ENCODE peak calls at places on chromosomes 2 and 18, in ten cellular contexts. Z is upper lobe of right lung, P is cardiac muscle cell, D is HFF-Myc, A is mucosa of descending colon, Q is fibroblast of lung, E is astrocyte of the cerebellum, V is A549, M is GM20000, B is coronary artery. X is an unnamed sample.

GRCh38 chr18:45085916-45086624 is 405.4 kb downstream of the SETBP1 start:
- DNase-seq in Z (no peak), P (no peak), D (no peak), A (no peak), Q (no peak), E (no peak), V (no peak), M (no peak), B (no peak), X (no peak)

GRCh38 chr18:23752796-23753195 is 63.5 kb downstream of the LAMA3 start:
- DNase-seq in Z (no peak), P (no peak), D (no peak), A (no peak), Q (no peak), E (no peak), V (no peak), M (no peak), B (no peak), X (no peak)

GRCh38 chr2:36387258-36387916 is 31.8 kb downstream of the CRIM1 start:
- DNase-seq in Z (no peak), P (no peak), D (no peak), A (no peak), Q (no peak), E (no peak), V (no peak), M (no peak), B (no peak), X (no peak)

GRCh38 chr2:152635635-152636298 is 81.5 kb downstream of the PRPF40A start:
- DNase-seq in Z (no peak), P (peak; percentile 75), D (no peak), A (no peak), Q (peak; percentile 65), E (no peak), V (peak; percentile 46), M (peak; percentile 70), B (no peak), X (peak; percentile 44)

GRCh38 chr2:227163445-227163997 is 484 bp downstream of the COL4A4 start:
- DNase-seq in Z (peak; percentile 67), P (peak; percentile 1), D (no peak), A (peak; percentile 56), Q (no peak), E (no peak), V (peak; percentile 29), M (peak; percentile 61), B (no peak), X (no peak)

GRCh38 chr2:33223851-33224250 is 252.6 kb upstream of the RASGRP3 start:
- DNase-seq in Z (no peak), P (no peak), D (no peak), A (no peak), Q (no peak), E (no peak), V (no peak), M (no peak), B (no peak), X (no peak)

GRCh38 chr2:100610381-100610831 is 47.6 kb downstream of the PDCL3 start:
- DNase-seq in Z (peak; percentile 74), P (peak; percentile 65), D (no peak), A (peak; percentile 56), Q (peak; percentile 51), E (no peak), V (peak; percentile 81), M (peak; percentile 59), B (no peak), X (peak; percentile 61)

GRCh38 chr2:150462772-150463171 is 24.7 kb downstream of the RND3 start:
- DNase-seq in Z (no peak), P (no peak), D (no peak), A (no peak), Q (no peak), E (no peak), V (no peak), M (no peak), B (no peak), X (no peak)

GRCh38 chr2:119489232-119489952 is 34.9 kb downstream of the SCTR start:
- DNase-seq in Z (no peak), P (no peak), D (no peak), A (no peak), Q (no peak), E (no peak), V (no peak), M (no peak), B (no peak), X (no peak)

GRCh38 chr18:11902522-11903292 is 5.4 kb downstream of the MPPE1 start:
- DNase-seq in Z (no peak), P (peak; percentile 38), D (no peak), A (no peak), Q (no peak), E (no peak), V (no peak), M (no peak), B (no peak), X (no peak)

GRCh38 chr2:85920810-85921545 is 32.2 kb upstream of the ST3GAL5 start:
- DNase-seq in Z (no peak), P (no peak), D (no peak), A (no peak), Q (no peak), E (no peak), V (peak; percentile 43), M (no peak), B (no peak), X (no peak)

GRCh38 chr2:96599941-96600340 is 38.2 kb downstream of the KANSL3 start:
- DNase-seq in Z (no peak), P (no peak), D (no peak), A (no peak), Q (no peak), E (no peak), V (no peak), M (no peak), B (no peak), X (no peak)

GRCh38 chr2:96596596-96596995 is 41.5 kb downstream of the KANSL3 start:
- DNase-seq in Z (no peak), P (no peak), D (no peak), A (no peak), Q (no peak), E (no peak), V (no peak), M (no peak), B (no peak), X (no peak)

GRCh38 chr2:96601382-96602292 is 36.5 kb downstream of the KANSL3 start:
- DNase-seq in Z (no peak), P (no peak), D (no peak), A (no peak), Q (no peak), E (no peak), V (no peak), M (no peak), B (no peak), X (no peak)

GRCh38 chr2:96604104-96604503 is 34.0 kb downstream of the KANSL3 start:
- DNase-seq in Z (no peak), P (no peak), D (no peak), A (no peak), Q (no peak), E (no peak), V (peak; percentile 27), M (no peak), B (no peak), X (no peak)

DNA sequence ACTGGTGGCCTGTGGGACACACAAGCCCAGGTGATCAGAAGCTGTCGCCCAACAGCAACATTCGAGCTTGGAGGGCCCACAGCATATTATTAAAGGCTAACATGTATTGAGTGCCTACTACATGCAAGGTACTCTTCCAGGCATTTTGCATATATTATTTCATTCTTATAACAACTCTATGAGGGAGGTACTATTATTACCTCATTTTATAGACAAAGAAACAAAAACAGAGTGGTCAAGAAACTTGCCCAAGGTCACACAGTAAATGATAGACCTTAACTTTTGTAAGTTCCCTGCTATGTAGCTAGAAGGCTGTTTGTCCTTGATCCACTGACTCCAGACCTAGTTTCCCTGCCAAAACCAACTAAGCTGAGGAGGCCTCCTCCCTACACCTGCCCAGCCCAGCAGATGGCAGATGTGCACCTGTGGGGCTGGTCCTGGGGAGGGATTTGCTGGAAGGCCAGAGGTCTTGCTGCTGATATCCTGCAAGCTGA is 35.7 kb downstream of the KANSL3 start:
- DNase-seq in Z (no peak), P (no peak), D (no peak), A (peak; percentile 57), Q (no peak), E (no peak), V (no peak), M (no peak), B (no peak), X (no peak)
- TF ChIP-seq CTCF in Z (peak; percentile 12), P (no peak), D (no peak), A (no peak), Q (no peak), E (no peak), V (no peak), M (no peak), B (no peak), X (no peak)

GRCh38 chr2:240586919-240587800 is 626 bp downstream of the CAPN10 start:
- DNase-seq in Z (peak; percentile 79), P (peak; percentile 69), D (no peak), A (peak; percentile 74), Q (no peak), E (no peak), V (no peak), M (peak; percentile 68), B (no peak), X (peak; percentile 5)
- TF ChIP-seq CTCF in Z (no peak), P (no peak), D (no peak), A (no peak), Q (peak; percentile 10), E (no peak), V (no peak), M (no peak), B (no peak), X (no peak)

GRCh38 chr2:76044701-76045100 is 334.0 kb upstream of the GCFC2 start:
- DNase-seq in Z (no peak), P (no peak), D (no peak), A (no peak), Q (no peak), E (no peak), V (no peak), M (no peak), B (no peak), X (no peak)

DNA sequence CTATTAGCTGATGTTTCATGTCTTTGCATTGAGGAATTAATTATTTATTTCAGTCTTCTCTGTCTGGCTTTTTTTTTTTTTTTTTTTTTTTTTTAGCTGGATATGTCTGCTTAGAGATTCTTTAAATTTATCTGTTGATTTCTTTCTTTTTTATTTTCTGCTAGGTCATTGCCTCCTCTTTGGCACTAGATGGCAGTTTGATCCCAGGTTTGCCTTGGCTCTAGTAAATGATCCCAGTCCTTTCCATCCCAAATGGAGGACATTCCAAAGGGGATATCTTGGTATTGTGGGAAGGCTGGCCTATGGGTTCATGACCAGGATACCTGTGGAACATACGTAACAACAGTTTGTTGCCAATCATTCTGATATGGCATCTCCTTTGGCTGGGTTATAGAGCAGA is 339.5 kb upstream of the GCFC2 start:
- DNase-seq in Z (no peak), P (no peak), D (no peak), A (no peak), Q (no peak), E (no peak), V (no peak), M (no peak), B (no peak), X (no peak)
- TF ChIP-seq CTCF in Z (no peak), P (no peak), D (no peak), A (no peak), Q (no peak), E (no peak), V (no peak), M (no peak), B (no peak), X (no peak)

DNA sequence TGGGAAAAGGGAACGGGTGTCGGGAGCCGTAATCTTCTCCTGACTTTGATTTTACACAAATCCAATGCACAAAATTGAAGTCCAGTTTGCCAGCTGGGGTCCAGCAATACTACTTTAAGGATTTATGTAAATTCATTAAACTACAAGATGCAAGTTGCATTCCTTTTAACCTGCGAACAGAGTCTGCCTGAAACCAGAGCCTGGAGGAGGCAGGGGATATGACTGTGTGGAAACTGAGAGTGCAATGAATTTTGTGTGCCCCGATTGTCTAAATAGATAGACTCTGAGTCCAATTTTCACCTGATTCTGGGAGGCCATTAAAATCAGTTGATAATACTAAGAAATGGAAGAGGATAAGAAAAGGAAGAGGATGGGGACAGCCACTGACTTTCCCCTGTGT is 5.5 kb upstream of the NCKAP5 start:
- DNase-seq in Z (no peak), P (no peak), D (no peak), A (no peak), Q (no peak), E (no peak), V (no peak), M (no peak), B (no peak), X (no peak)
- TF ChIP-seq CTCF in Z (no peak), P (no peak), D (no peak), A (no peak), Q (no peak), E (no peak), V (no peak), M (no peak), B (no peak), X (no peak)